ENCODE peak calls at places on chromosomes 13 and 19, in ten cellular contexts. J is GM23248, E is mesendoderm, R is neuronal stem cell, P is HCT116, O is SK-N-SH, B is fibroblast of lung, K is kidney, F is GM12878, X is endodermal cell. Q is an unnamed sample.
A peak's percentile ranks its signal among the peaks of the same experiment; 100 is the strongest.

GRCh38 chr13:46552302-46552680 is 679 bp upstream of the LRCH1 start:
- DNase-seq in J (peak; percentile 15), E (no peak), R (no peak), P (no peak), O (no peak), B (no peak), K (no peak), F (no peak), X (peak; percentile 53), Q (no peak)

GRCh38 chr19:14370169-14370998 is 10.9 kb upstream of the ADGRE5 start:
- DNase-seq in J (peak; percentile 32), E (no peak), R (no peak), P (no peak), O (no peak), B (no peak), K (no peak), F (no peak), X (no peak), Q (no peak)

GRCh38 chr19:53432088-53432661 is 391 bp downstream of the ZNF761 start:
- DNase-seq in J (peak; percentile 52), E (peak; percentile 34), R (peak; percentile 4), P (no peak), O (peak; percentile 50), B (peak; percentile 11), K (peak; percentile 74), F (no peak), X (peak; percentile 75), Q (peak; percentile 66)

GRCh38 chr19:535017-535835 is 3.7 kb downstream of the CDC34 start:
- DNase-seq in J (peak; percentile 27), E (no peak), R (no peak), P (no peak), O (no peak), B (no peak), K (peak; percentile 75), F (no peak), X (no peak), Q (no peak)

GRCh38 chr19:44051654-44052402 is at the start of gene ZNF223:
- DNase-seq in J (peak; percentile 96), E (peak; percentile 97), R (peak; percentile 82), P (no peak), O (peak; percentile 93), B (peak; percentile 94), K (peak; percentile 97), F (peak; percentile 69), X (peak; percentile 98), Q (peak; percentile 96)

GRCh38 chr19:11797491-11797890 is 832 bp upstream of the ZNF491 start:
- DNase-seq in J (peak; percentile 89), E (peak; percentile 78), R (peak; percentile 72), P (peak; percentile 36), O (peak; percentile 86), B (peak; percentile 90), K (peak; percentile 93), F (peak; percentile 54), X (peak; percentile 90), Q (peak; percentile 93)

GRCh38 chr19:28898279-28898678 is 314.7 kb downstream of the UQCRFS1 start:
- DNase-seq in J (peak; percentile 20), E (no peak), R (no peak), P (no peak), O (no peak), B (no peak), K (no peak), F (no peak), X (no peak), Q (peak; percentile 26)

GRCh38 chr13:75469087-75469486 is 12.9 kb downstream of the TBC1D4 start:
- DNase-seq in J (no peak), E (peak; percentile 47), R (no peak), P (no peak), O (no peak), B (no peak), K (no peak), F (no peak), X (no peak), Q (no peak)

GRCh38 chr13:52405767-52406494 is at the start of gene THSD1:
- DNase-seq in J (peak; percentile 73), E (peak; percentile 27), R (peak; percentile 17), P (no peak), O (peak; percentile 87), B (peak; percentile 49), K (peak; percentile 86), F (no peak), X (peak; percentile 78), Q (peak; percentile 63)

GRCh38 chr19:8373867-8374813 is 10.2 kb downstream of the ANGPTL4 start:
- DNase-seq in J (no peak), E (no peak), R (no peak), P (no peak), O (peak; percentile 20), B (no peak), K (no peak), F (no peak), X (peak; percentile 61), Q (no peak)

GRCh38 chr19:13983213-13983889 is 22.8 kb downstream of the RFX1 start:
- DNase-seq in J (no peak), E (no peak), R (no peak), P (no peak), O (no peak), B (no peak), K (peak; percentile 80), F (no peak), X (no peak), Q (no peak)

GRCh38 chr19:5624154-5624663 is 1.3 kb downstream of the SAFB start:
- DNase-seq in J (peak; percentile 86), E (peak; percentile 25), R (no peak), P (no peak), O (peak; percentile 35), B (peak; percentile 59), K (no peak), F (no peak), X (peak; percentile 45), Q (peak; percentile 79)

GRCh38 chr19:18901503-18901890 is 5.5 kb upstream of the CERS1 start:
- DNase-seq in J (no peak), E (no peak), R (no peak), P (no peak), O (no peak), B (no peak), K (no peak), F (no peak), X (no peak), Q (no peak)

GRCh38 chr13:20952838-20953237 is 50.3 kb upstream of the XPO4 start:
- DNase-seq in J (no peak), E (no peak), R (no peak), P (no peak), O (no peak), B (no peak), K (no peak), F (no peak), X (no peak), Q (no peak)

DNA sequence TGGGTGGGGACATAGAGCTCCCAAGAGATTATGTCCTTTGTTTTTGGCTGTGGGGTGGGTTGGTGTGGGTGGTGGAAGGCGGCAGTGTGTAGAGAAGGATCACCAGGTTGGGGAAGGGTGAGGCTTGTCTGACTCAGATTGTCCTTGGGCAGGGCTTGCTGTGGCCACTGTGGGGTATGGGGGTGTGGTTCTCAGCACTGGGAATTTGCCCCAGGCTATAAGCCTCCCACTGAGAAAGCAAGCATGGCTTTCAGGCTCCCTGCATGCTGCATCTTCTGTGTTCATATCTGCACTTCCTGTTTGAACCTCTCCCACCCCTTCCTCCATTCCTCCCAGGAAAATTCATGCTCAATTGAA is 34.9 kb downstream of the DNAJC15 start:
- DNase-seq in J (peak; percentile 93), E (peak; percentile 83), R (no peak), P (peak; percentile 87), O (no peak), B (peak; percentile 39), K (peak; percentile 79), F (no peak), X (peak; percentile 65), Q (peak; percentile 73)
- H3K9ac ChIP-seq in J (peak overlapping the region; percentile 33), E (peak overlapping the region; percentile 33), R (no peak overlapping the region), P (peak overlapping the region; percentile 31), O (no peak overlapping the region), B (no peak overlapping the region), K (no peak overlapping the region), F (no peak overlapping the region), X (peak overlapping the region; percentile 100), Q (no peak overlapping the region)

DNA sequence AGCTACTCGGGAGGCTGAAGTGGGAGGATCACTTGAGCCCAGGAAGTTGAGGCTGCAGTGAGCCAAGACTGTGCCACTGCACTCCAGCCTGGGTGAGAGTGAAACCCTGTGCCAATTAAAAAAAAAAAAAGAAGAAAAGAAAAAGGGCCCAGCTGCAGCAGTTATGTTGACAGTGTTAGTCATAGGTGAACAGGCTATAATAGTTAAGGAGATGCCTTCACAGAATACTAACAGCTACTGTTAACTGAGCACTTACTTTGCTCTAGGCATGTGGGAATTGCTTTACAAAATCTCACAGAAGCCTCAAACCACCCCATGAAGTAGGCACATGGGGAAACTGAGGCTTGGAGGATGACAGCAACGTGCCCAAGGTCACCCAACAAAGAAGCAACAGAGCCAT is 3.9 kb downstream of the FBXO17 start:
- DNase-seq in J (peak; percentile 22), E (no peak), R (no peak), P (no peak), O (no peak), B (no peak), K (no peak), F (no peak), X (no peak), Q (no peak)
- H3K9ac ChIP-seq in J (no peak overlapping the region), E (no peak overlapping the region), R (no peak overlapping the region), P (no peak overlapping the region), O (no peak overlapping the region), B (no peak overlapping the region), K (no peak overlapping the region), F (no peak overlapping the region), X (no peak overlapping the region), Q (no peak overlapping the region)

GRCh38 chr19:49801401-49801888 is 11.6 kb downstream of the FUZ start:
- DNase-seq in J (no peak), E (no peak), R (no peak), P (no peak), O (no peak), B (no peak), K (peak; percentile 77), F (no peak), X (no peak), Q (no peak)

GRCh38 chr19:49803529-49803856 is 9.6 kb downstream of the FUZ start:
- DNase-seq in J (no peak), E (no peak), R (no peak), P (no peak), O (no peak), B (no peak), K (no peak), F (no peak), X (no peak), Q (no peak)

GRCh38 chr19:49801966-49802661 is 11.0 kb downstream of the FUZ start:
- DNase-seq in J (peak; percentile 92), E (peak; percentile 92), R (peak; percentile 76), P (no peak), O (peak; percentile 97), B (peak; percentile 89), K (peak; percentile 96), F (no peak), X (peak; percentile 94), Q (peak; percentile 77)

GRCh38 chr19:49800771-49801170 is 12.3 kb downstream of the FUZ start:
- DNase-seq in J (no peak), E (no peak), R (no peak), P (no peak), O (no peak), B (no peak), K (peak; percentile 68), F (no peak), X (no peak), Q (no peak)

GRCh38 chr19:49802836-49803528 is 10.1 kb downstream of the FUZ start:
- DNase-seq in J (no peak), E (no peak), R (no peak), P (no peak), O (no peak), B (no peak), K (peak; percentile 75), F (no peak), X (no peak), Q (no peak)
- H3K9ac ChIP-seq in J (no peak overlapping the region), E (peak overlapping the region; percentile 35), R (peak overlapping the region; percentile 72), P (no peak overlapping the region), O (no peak overlapping the region), B (no peak overlapping the region), K (peak overlapping the region; percentile 12), F (no peak overlapping the region), X (no peak overlapping the region), Q (no peak overlapping the region)

GRCh38 chr19:2289714-2290435 is 7.9 kb upstream of the PEAK3 start:
- DNase-seq in J (peak; percentile 66), E (no peak), R (no peak), P (no peak), O (no peak), B (no peak), K (peak; percentile 84), F (peak; percentile 48), X (peak; percentile 70), Q (peak; percentile 33)
- H3K9ac ChIP-seq in J (no peak overlapping the region), E (no peak overlapping the region), R (no peak overlapping the region), P (no peak overlapping the region), O (no peak overlapping the region), B (no peak overlapping the region), K (no peak overlapping the region), F (peak overlapping the region; percentile 65), X (no peak overlapping the region), Q (no peak overlapping the region)